ENCODE peak calls at places on chromosome 13, in four cellular contexts. J, I, K and E are unnamed samples.

GRCh38 chr13:29591310-29591709 is 4.2 kb downstream of the SLC7A1 start:
- DNase-seq in J (no peak), I (no peak), K (peak; percentile 71), E (no peak)

GRCh38 chr13:50200562-50200961 is 185.3 kb downstream of the KCNRG start:
- DNase-seq in I (no peak), J (no peak), K (no peak), E (no peak)

GRCh38 chr13:45847554-45848224 is 3.9 kb downstream of the SIAH3 start:
- DNase-seq in J (no peak), I (no peak), K (peak; percentile 27), E (peak; percentile 60)

GRCh38 chr13:28778308-28779215 is 41.6 kb upstream of the MTUS2 start:
- DNase-seq in J (no peak), I (no peak), K (no peak), E (no peak)

GRCh38 chr13:26476111-26476743 is 81.3 kb upstream of the WASF3 start:
- DNase-seq in I (no peak), J (peak; percentile 62), K (peak; percentile 37), E (no peak)

GRCh38 chr13:49932066-49932465 is 4.1 kb downstream of the SPRYD7 start:
- DNase-seq in K (no peak), J (no peak), I (no peak), E (no peak)

GRCh38 chr13:25153736-25154135 is 18.4 kb downstream of the AMER2 start:
- DNase-seq in I (no peak), K (no peak), J (no peak), E (no peak)

GRCh38 chr13:42747399-42747873 is 33.9 kb upstream of the FAM216B start:
- DNase-seq in K (peak; percentile 95), I (no peak), J (no peak), E (peak; percentile 64)

GRCh38 chr13:20658451-20658850 is 45.0 kb upstream of the IL17D start:
- DNase-seq in I (no peak), K (no peak), J (no peak), E (peak; percentile 44)

GRCh38 chr13:46137627-46138026 is 32.8 kb upstream of the CPB2 start:
- DNase-seq in J (no peak), K (no peak), I (no peak), E (no peak)

GRCh38 chr13:48818495-48818961 is 157.2 kb upstream of the FNDC3A start:
- DNase-seq in I (no peak), K (peak; percentile 93), J (peak; percentile 9), E (no peak)

GRCh38 chr13:46662690-46663089 is 109.7 kb downstream of the LRCH1 start:
- DNase-seq in J (no peak), K (no peak), I (no peak), E (no peak)

GRCh38 chr13:28628250-28628649 is 30.7 kb upstream of the POMP start:
- DNase-seq in I (no peak), J (no peak), K (no peak), E (no peak)

GRCh38 chr13:106291006-106291405 is 244.5 kb downstream of the EFNB2 start:
- DNase-seq in J (no peak), K (peak; percentile 80), I (no peak), E (no peak)

GRCh38 chr13:66348745-66349720 is 881.1 kb downstream of the PCDH9 start:
- DNase-seq in I (no peak), K (no peak), J (no peak), E (no peak)

GRCh38 chr13:24220086-24220703 is 59.7 kb downstream of the SPATA13 start:
- DNase-seq in I (no peak), K (peak; percentile 89), J (peak; percentile 55), E (peak; percentile 92)

GRCh38 chr13:28035146-28035782 is 46.8 kb upstream of the URAD start:
- DNase-seq in J (no peak), I (no peak), K (peak; percentile 49), E (no peak)

GRCh38 chr13:23500858-23501257 is 67.4 kb upstream of the SACS start:
- DNase-seq in K (peak; percentile 93), J (no peak), I (no peak), E (no peak)

GRCh38 chr13:111518161-111518791 is 197.8 kb downstream of the TEX29 start:
- DNase-seq in K (no peak), J (no peak), I (no peak), E (no peak)

GRCh38 chr13:45280751-45281634 is 60.0 kb downstream of the TPT1 start:
- DNase-seq in K (peak; percentile 86), J (peak; percentile 45), I (peak; percentile 16), E (peak; percentile 65)

GRCh38 chr13:34474469-34474868 is 467.6 kb upstream of the NBEA start:
- DNase-seq in J (no peak), K (no peak), I (no peak), E (no peak)

GRCh38 chr13:100314132-100314910 is 225.4 kb downstream of the PCCA start:
- DNase-seq in K (no peak), I (no peak), J (no peak), E (no peak)

GRCh38 chr13:98619556-98619955 is 42.6 kb upstream of the STK24 start:
- DNase-seq in J (no peak), K (no peak), I (no peak), E (no peak)

GRCh38 chr13:113630296-113630695 is 27.7 kb downstream of the ATP4B start:
- DNase-seq in I (no peak), K (no peak), J (no peak), E (no peak)

GRCh38 chr13:25097426-25097825 is 1.5 kb downstream of the PABPC3 start:
- DNase-seq in J (no peak), K (no peak), I (no peak), E (no peak)

GRCh38 chr13:111486331-111486730 is 165.9 kb downstream of the TEX29 start:
- DNase-seq in J (no peak), I (no peak), K (no peak), E (no peak)

GRCh38 chr13:37427843-37428494 is 170.6 kb downstream of the POSTN start:
- DNase-seq in K (no peak), J (no peak), I (no peak), E (peak; percentile 61)